ENCODE peak calls at places on chromosome X, in seven cellular contexts. F, B, S, V, J, X and D are unnamed samples.

GRCh38 chrX:130772313-130773140 is 130.5 kb downstream of the ENOX2 start:
- DNase-seq in F (no peak), B (peak), S (no peak), V (no peak), J (peak), X (peak), D (no peak)

GRCh38 chrX:39427492-39428289 is 626.4 kb downstream of the MID1IP1 start:
- DNase-seq in F (peak), B (no peak), S (no peak), V (no peak), J (no peak), X (no peak), D (no peak)

GRCh38 chrX:87397103-87397886 is 120.3 kb upstream of the KLHL4 start:
- DNase-seq in F (no peak), B (no peak), S (no peak), V (no peak), J (no peak), X (no peak), D (no peak)

GRCh38 chrX:26747877-26748276 is 531.9 kb downstream of the MAGEB5 start:
- DNase-seq in F (no peak), B (no peak), S (no peak), V (no peak), J (no peak), X (no peak), D (no peak)

GRCh38 chrX:23844502-23845138 is 61.6 kb downstream of the SAT1 start:
- DNase-seq in F (no peak), B (no peak), S (no peak), V (no peak), J (no peak), X (no peak), D (peak)

GRCh38 chrX:71906133-71906532 is 4.5 kb upstream of the NHSL2 start:
- DNase-seq in F (no peak), B (no peak), S (no peak), V (no peak), J (no peak), X (no peak), D (no peak)

GRCh38 chrX:136584545-136584944 is 52.5 kb downstream of the VGLL1 start:
- DNase-seq in F (no peak), B (no peak), S (no peak), V (no peak), J (no peak), X (no peak), D (no peak)

GRCh38 chrX:418927-419729 is 32.4 kb upstream of the PPP2R3B start:
- DNase-seq in F (no peak), B (no peak), S (no peak), V (peak), J (no peak), X (peak), D (no peak)

GRCh38 chrX:46257451-46257879 is 287.8 kb downstream of the ZNF674 start:
- DNase-seq in F (no peak), B (no peak), S (no peak), V (no peak), J (no peak), X (no peak), D (no peak)

GRCh38 chrX:3962511-3963350 is 249.3 kb upstream of the PRKX start:
- DNase-seq in F (no peak), B (peak), S (no peak), V (no peak), J (no peak), X (peak), D (no peak)

GRCh38 chrX:136130931-136131843 is 16.1 kb upstream of the FHL1 start:
- DNase-seq in F (no peak), B (no peak), S (no peak), V (no peak), J (no peak), X (no peak), D (no peak)